ENCODE peak calls at places on chromosomes 3 and 15, in four cellular contexts. V is breast epithelium, B is AG04450, Z is colonic mucosa. T is an unnamed sample. For H3K9me3, the result is how much of the 10 kb centered on the place peaks cover.

GRCh38 chr3:133448478-133449122 is 48.7 kb downstream of the BFSP2 start:
- DNase-seq in V (no peak), B (no peak), Z (no peak), T (no peak)

GRCh38 chr3:42421818-42422796 is 11.7 kb upstream of the LYZL4 start:
- DNase-seq in V (no peak), B (no peak), Z (peak), T (no peak)

GRCh38 chr3:112582242-112582874 is 20.5 kb downstream of the SLC35A5 start:
- DNase-seq in V (no peak), B (peak), Z (no peak), T (no peak)

GRCh38 chr15:70101459-70102113 is 3.9 kb upstream of the TLE3 start:
- DNase-seq in V (no peak), B (peak), Z (peak), T (peak)

GRCh38 chr3:32392530-32393302 is 1.1 kb downstream of the CMTM7 start:
- DNase-seq in V (peak), B (no peak), Z (peak), T (peak)

GRCh38 chr3:149621218-149622005 is 36.4 kb downstream of the WWTR1 start:
- DNase-seq in V (no peak), B (peak), Z (no peak), T (no peak)

GRCh38 chr15:79064496-79064895 is 26.1 kb downstream of the RASGRF1 start:
- DNase-seq in V (no peak), B (no peak), Z (no peak), T (no peak)

GRCh38 chr3:120040813-120041377 is 53.4 kb downstream of the GSK3B start:
- DNase-seq in V (no peak), B (no peak), Z (no peak), T (no peak)

GRCh38 chr15:90011705-90012104 is 10.6 kb downstream of the ZNF710 start:
- DNase-seq in V (no peak), B (no peak), Z (no peak), T (no peak)

GRCh38 chr3:36295206-36295760 is 85.0 kb upstream of the STAC start:
- DNase-seq in V (no peak), B (no peak), Z (no peak), T (no peak)

GRCh38 chr15:70867911-70868467 is 14.0 kb upstream of the LARP6 start:
- DNase-seq in V (no peak), B (no peak), Z (no peak), T (no peak)

GRCh38 chr3:11364181-11364580 is 92.0 kb downstream of the ATG7 start:
- DNase-seq in V (no peak), B (no peak), Z (no peak), T (no peak)

GRCh38 chr15:92184142-92184541 is 209.5 kb upstream of the ST8SIA2 start:
- DNase-seq in V (no peak), B (no peak), Z (no peak), T (no peak)

GRCh38 chr15:95799286-95800187 is 531.0 kb upstream of the NR2F2 start:
- DNase-seq in V (no peak), B (peak), Z (no peak), T (no peak)

GRCh38 chr3:112615942-112616731 is 24.8 kb downstream of the CCDC80 start:
- DNase-seq in V (no peak), B (no peak), Z (no peak), T (no peak)

GRCh38 chr3:24119321-24119751 is 174.2 kb downstream of the NR1D2 start:
- DNase-seq in V (no peak), B (no peak), Z (no peak), T (no peak)

GRCh38 chr3:5202267-5202666 is 14.8 kb downstream of the EDEM1 start:
- DNase-seq in V (no peak), B (no peak), Z (no peak), T (no peak)

GRCh38 chr3:197027896-197028710 is 1.5 kb downstream of the MELTF start:
- DNase-seq in V (no peak), B (no peak), Z (peak), T (no peak)

GRCh38 chr3:5051772-5052171 is 70.3 kb upstream of the ARL8B start:
- DNase-seq in V (no peak), B (no peak), Z (no peak), T (no peak)

GRCh38 chr3:99114565-99115291 is 213.2 kb upstream of the DCBLD2 start:
- DNase-seq in V (no peak), B (peak), Z (no peak), T (no peak)

GRCh38 chr15:101578443-101578894 is 73.7 kb downstream of the TM2D3 start:
- DNase-seq in V (no peak), B (no peak), Z (peak), T (peak)

GRCh38 chr15:101505610-101506337 is 16.3 kb upstream of the PCSK6 start:
- DNase-seq in V (no peak), B (no peak), Z (no peak), T (no peak)

GRCh38 chr3:117793684-117794304 is 1084.2 kb downstream of the TUSC7 start:
- DNase-seq in V (no peak), B (no peak), Z (no peak), T (peak)

GRCh38 chr3:116905805-116906204 is 196.2 kb downstream of the TUSC7 start:
- DNase-seq in V (no peak), B (no peak), Z (no peak), T (no peak)

GRCh38 chr15:67147410-67147949 is 82.1 kb downstream of the SMAD3 start:
- DNase-seq in V (no peak), B (no peak), Z (no peak), T (no peak)

GRCh38 chr3:87491843-87492242 is 215.5 kb upstream of the POU1F1 start:
- DNase-seq in V (no peak), B (no peak), Z (no peak), T (no peak)

GRCh38 chr15:63974036-63974435 is 72.2 kb downstream of the DAPK2 start:
- DNase-seq in V (no peak), B (no peak), Z (no peak), T (no peak)

GRCh38 chr3:170802164-170803151 is 67.5 kb downstream of the RPL22L1 start:
- DNase-seq in V (no peak), B (peak), Z (no peak), T (no peak)

GRCh38 chr15:39960411-39960810 is 26.5 kb downstream of the EIF2AK4 start:
- DNase-seq in V (no peak), B (no peak), Z (peak), T (no peak)

GRCh38 chr3:177491301-177492031 is 294.2 kb upstream of the TBL1XR1 start:
- DNase-seq in V (no peak), B (no peak), Z (no peak), T (no peak)

GRCh38 chr3:49415931-49416601 is 3.8 kb downstream of the TCTA start:
- DNase-seq in V (no peak), B (no peak), Z (no peak), T (no peak)

GRCh38 chr15:42154576-42155355 is 1.7 kb downstream of the PLA2G4F start:
- DNase-seq in V (peak), B (no peak), Z (no peak), T (no peak)

GRCh38 chr3:129121016-129121791 is 400 bp downstream of the RAB43 start:
- DNase-seq in V (no peak), B (no peak), Z (peak), T (no peak)

DNA sequence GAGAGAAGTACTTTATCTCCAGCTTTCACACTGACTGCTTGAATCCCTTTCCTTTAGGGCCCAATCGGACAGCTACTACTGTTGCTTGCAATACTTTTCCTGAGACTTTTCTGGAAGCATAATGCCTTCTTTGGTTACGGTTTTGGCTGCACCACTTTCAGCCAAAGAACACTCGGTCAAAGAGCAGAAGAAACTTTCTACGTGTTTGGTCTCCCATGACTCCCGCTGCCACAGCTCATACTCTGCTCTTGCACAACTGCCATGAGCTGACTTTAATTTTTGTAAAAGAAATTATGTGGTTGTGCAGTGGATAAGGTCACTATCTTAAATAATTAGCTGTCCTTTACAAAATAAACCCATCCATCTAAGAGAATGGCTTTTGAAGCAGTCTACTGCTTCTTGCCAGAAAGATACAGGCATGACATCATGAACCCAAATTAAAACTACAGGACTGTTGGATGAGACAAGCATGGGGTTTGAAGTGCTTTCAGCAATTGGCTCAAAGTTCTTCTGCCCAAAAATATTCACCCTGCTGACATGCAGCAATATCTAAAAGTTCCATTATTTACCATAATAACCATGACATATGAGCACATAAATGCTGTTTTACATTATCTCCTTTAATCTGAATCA is 42.0 kb downstream of the PROS1 start:
- DNase-seq in V (no peak), B (no peak), Z (no peak), T (no peak)
- H3K9me3 ChIP-seq in V (under half), B (under half), Z (under half), T (under half)

GRCh38 chr3:171838218-171838720 is 4.9 kb upstream of the TMEM212 start:
- DNase-seq in V (no peak), B (no peak), Z (no peak), T (no peak)

GRCh38 chr3:171840484-171840830 is 2.7 kb upstream of the TMEM212 start:
- DNase-seq in V (no peak), B (no peak), Z (no peak), T (no peak)

GRCh38 chr3:171840831-171841619 is 2.1 kb upstream of the TMEM212 start:
- DNase-seq in V (no peak), B (no peak), Z (no peak), T (no peak)

GRCh38 chr3:171837698-171838097 is 5.5 kb upstream of the TMEM212 start:
- DNase-seq in V (no peak), B (no peak), Z (no peak), T (no peak)

GRCh38 chr3:171839270-171839669 is 3.9 kb upstream of the TMEM212 start:
- DNase-seq in V (no peak), B (no peak), Z (no peak), T (no peak)
- H3K27ac ChIP-seq in V (peak), B (no peak), Z (no peak), T (no peak)

GRCh38 chr15:77421370-77421700 is 647 bp downstream of the HMG20A start:
- DNase-seq in V (no peak), B (no peak), Z (no peak), T (no peak)

GRCh38 chr15:77419836-77420609 is at the start of gene PEAK1:
- DNase-seq in V (peak), B (peak), Z (peak), T (peak)

GRCh38 chr15:77418341-77419049 is 1.4 kb downstream of the PEAK1 start:
- DNase-seq in V (no peak), B (no peak), Z (no peak), T (no peak)

GRCh38 chr15:77419050-77419835 is 661 bp downstream of the PEAK1 start:
- DNase-seq in V (no peak), B (no peak), Z (peak), T (peak)

GRCh38 chr15:77420610-77421369 is at the start of gene HMG20A:
- DNase-seq in V (peak), B (peak), Z (peak), T (peak)
- H3K4me3 ChIP-seq in V (peak), B (peak), Z (peak), T (peak)

GRCh38 chr3:114451561-114452018 is 157.8 kb downstream of the TIGIT start:
- DNase-seq in V (no peak), B (no peak), Z (peak), T (peak)
- H3K9me3 ChIP-seq in V (under half), B (under half), Z (under half), T (under half)

GRCh38 chr15:81113861-81114261 is 20.2 kb upstream of the CFAP161 start:
- DNase-seq in V (no peak), B (peak), Z (no peak), T (no peak)
- H3K27ac ChIP-seq in V (no peak), B (peak), Z (no peak), T (peak)

GRCh38 chr15:45631831-45632230 is 3.0 kb upstream of the SQOR start:
- DNase-seq in V (no peak), B (no peak), Z (no peak), T (no peak)
- H3K4me3 ChIP-seq in V (peak), B (no peak), Z (no peak), T (no peak)